ENCODE peak calls at places on chromosomes 6 and 20, in seven cellular contexts. One of them, this sample, is unnamed.

GRCh38 chr6:158816329-158816728 is 2.8 kb downstream of the EZR start:
- DNase-seq in fibroblast of lung: peak; percentile 19
- DNase-seq in cardiac fibroblast: no peak
- DNase-seq in lower leg skin: peak; percentile 20
- DNase-seq in NCI-H1092: no peak
- DNase-seq in astrocyte of the spinal cord: peak; percentile 35
- DNase-seq in LoVo: no peak
- DNase-seq in this sample: no peak

GRCh38 chr6:121584591-121585369 is 149.3 kb downstream of the GJA1 start:
- DNase-seq in fibroblast of lung: peak; percentile 48
- DNase-seq in cardiac fibroblast: peak; percentile 51
- DNase-seq in lower leg skin: no peak
- DNase-seq in NCI-H1092: no peak
- DNase-seq in astrocyte of the spinal cord: peak; percentile 70
- DNase-seq in LoVo: no peak
- DNase-seq in this sample: no peak

GRCh38 chr20:54275359-54276108 is 67.6 kb downstream of the PFDN4 start:
- DNase-seq in fibroblast of lung: no peak
- DNase-seq in cardiac fibroblast: no peak
- DNase-seq in lower leg skin: no peak
- DNase-seq in NCI-H1092: no peak
- DNase-seq in astrocyte of the spinal cord: no peak
- DNase-seq in LoVo: no peak
- DNase-seq in this sample: no peak

GRCh38 chr20:57214948-57215347 is 51.5 kb downstream of the BMP7 start:
- DNase-seq in fibroblast of lung: no peak
- DNase-seq in cardiac fibroblast: no peak
- DNase-seq in lower leg skin: no peak
- DNase-seq in NCI-H1092: no peak
- DNase-seq in astrocyte of the spinal cord: no peak
- DNase-seq in LoVo: no peak
- DNase-seq in this sample: no peak

GRCh38 chr20:17579369-17580039 is 9.6 kb downstream of the DSTN start:
- DNase-seq in fibroblast of lung: no peak
- DNase-seq in cardiac fibroblast: peak; percentile 43
- DNase-seq in lower leg skin: no peak
- DNase-seq in NCI-H1092: no peak
- DNase-seq in astrocyte of the spinal cord: no peak
- DNase-seq in LoVo: no peak
- DNase-seq in this sample: no peak

GRCh38 chr6:11085758-11086435 is 7.7 kb upstream of the SMIM13 start:
- DNase-seq in fibroblast of lung: peak; percentile 11
- DNase-seq in cardiac fibroblast: peak; percentile 52
- DNase-seq in lower leg skin: no peak
- DNase-seq in NCI-H1092: no peak
- DNase-seq in astrocyte of the spinal cord: peak; percentile 64
- DNase-seq in LoVo: no peak
- DNase-seq in this sample: no peak

GRCh38 chr20:53873249-53873642 is 197.1 kb downstream of the BCAS1 start:
- DNase-seq in fibroblast of lung: no peak
- DNase-seq in cardiac fibroblast: no peak
- DNase-seq in lower leg skin: peak; percentile 54
- DNase-seq in NCI-H1092: no peak
- DNase-seq in astrocyte of the spinal cord: no peak
- DNase-seq in LoVo: no peak
- DNase-seq in this sample: no peak

GRCh38 chr6:11848852-11849731 is 70.5 kb upstream of the ADTRP start:
- DNase-seq in fibroblast of lung: no peak
- DNase-seq in cardiac fibroblast: peak; percentile 39
- DNase-seq in lower leg skin: no peak
- DNase-seq in NCI-H1092: peak; percentile 15
- DNase-seq in astrocyte of the spinal cord: peak; percentile 75
- DNase-seq in LoVo: no peak
- DNase-seq in this sample: no peak

GRCh38 chr20:8756410-8756809 is 312.5 kb upstream of the PLCB4 start:
- DNase-seq in fibroblast of lung: peak; percentile 70
- DNase-seq in cardiac fibroblast: peak; percentile 92
- DNase-seq in lower leg skin: no peak
- DNase-seq in NCI-H1092: no peak
- DNase-seq in astrocyte of the spinal cord: peak; percentile 91
- DNase-seq in LoVo: peak; percentile 27
- DNase-seq in this sample: no peak

GRCh38 chr6:54100411-54101006 is 10.7 kb upstream of the MLIP start:
- DNase-seq in fibroblast of lung: no peak
- DNase-seq in cardiac fibroblast: no peak
- DNase-seq in lower leg skin: no peak
- DNase-seq in NCI-H1092: no peak
- DNase-seq in astrocyte of the spinal cord: no peak
- DNase-seq in LoVo: no peak
- DNase-seq in this sample: no peak

GRCh38 chr20:44104807-44105517 is 82.0 kb downstream of the JPH2 start:
- DNase-seq in fibroblast of lung: peak; percentile 66
- DNase-seq in cardiac fibroblast: peak; percentile 70
- DNase-seq in lower leg skin: peak; percentile 26
- DNase-seq in NCI-H1092: peak; percentile 14
- DNase-seq in astrocyte of the spinal cord: peak; percentile 59
- DNase-seq in LoVo: peak; percentile 22
- DNase-seq in this sample: peak; percentile 41

GRCh38 chr20:47576516-47577033 is 74.9 kb downstream of the NCOA3 start:
- DNase-seq in fibroblast of lung: peak; percentile 95
- DNase-seq in cardiac fibroblast: peak; percentile 74
- DNase-seq in lower leg skin: no peak
- DNase-seq in NCI-H1092: peak; percentile 66
- DNase-seq in astrocyte of the spinal cord: peak; percentile 90
- DNase-seq in LoVo: peak; percentile 80
- DNase-seq in this sample: peak; percentile 78

GRCh38 chr6:157221049-157221816 is 102.1 kb downstream of the TMEM242 start:
- DNase-seq in fibroblast of lung: peak; percentile 71
- DNase-seq in cardiac fibroblast: peak; percentile 82
- DNase-seq in lower leg skin: peak; percentile 97
- DNase-seq in NCI-H1092: peak; percentile 17
- DNase-seq in astrocyte of the spinal cord: peak; percentile 67
- DNase-seq in LoVo: peak; percentile 90
- DNase-seq in this sample: peak; percentile 93

GRCh38 chr6:35718911-35719381 is 17.9 kb upstream of the ARMC12 start:
- DNase-seq in fibroblast of lung: peak; percentile 34
- DNase-seq in cardiac fibroblast: no peak
- DNase-seq in lower leg skin: peak; percentile 65
- DNase-seq in NCI-H1092: no peak
- DNase-seq in astrocyte of the spinal cord: peak; percentile 10
- DNase-seq in LoVo: no peak
- DNase-seq in this sample: no peak

GRCh38 chr20:11919046-11919445 is 1.4 kb downstream of the BTBD3 start:
- DNase-seq in fibroblast of lung: peak; percentile 61
- DNase-seq in cardiac fibroblast: peak; percentile 17
- DNase-seq in lower leg skin: no peak
- DNase-seq in NCI-H1092: peak; percentile 82
- DNase-seq in astrocyte of the spinal cord: peak; percentile 61
- DNase-seq in LoVo: no peak
- DNase-seq in this sample: no peak

GRCh38 chr6:148700713-148701392 is 46.0 kb upstream of the UST start:
- DNase-seq in fibroblast of lung: peak; percentile 60
- DNase-seq in cardiac fibroblast: peak; percentile 72
- DNase-seq in lower leg skin: no peak
- DNase-seq in NCI-H1092: no peak
- DNase-seq in astrocyte of the spinal cord: peak; percentile 48
- DNase-seq in LoVo: peak; percentile 19
- DNase-seq in this sample: no peak

GRCh38 chr6:52503344-52503747 is 73.5 kb downstream of the TRAM2 start:
- DNase-seq in fibroblast of lung: no peak
- DNase-seq in cardiac fibroblast: peak; percentile 62
- DNase-seq in lower leg skin: no peak
- DNase-seq in NCI-H1092: no peak
- DNase-seq in astrocyte of the spinal cord: peak; percentile 51
- DNase-seq in LoVo: no peak
- DNase-seq in this sample: peak; percentile 32

GRCh38 chr6:72938104-72938503 is 287.2 kb downstream of the KHDC1L start:
- DNase-seq in fibroblast of lung: peak; percentile 24
- DNase-seq in cardiac fibroblast: peak; percentile 14
- DNase-seq in lower leg skin: no peak
- DNase-seq in NCI-H1092: no peak
- DNase-seq in astrocyte of the spinal cord: no peak
- DNase-seq in LoVo: no peak
- DNase-seq in this sample: no peak

GRCh38 chr20:49505518-49505917 is 23.1 kb upstream of the KCNB1 start:
- DNase-seq in fibroblast of lung: peak; percentile 11
- DNase-seq in cardiac fibroblast: peak; percentile 55
- DNase-seq in lower leg skin: no peak
- DNase-seq in NCI-H1092: peak; percentile 65
- DNase-seq in astrocyte of the spinal cord: peak; percentile 54
- DNase-seq in LoVo: no peak
- DNase-seq in this sample: no peak

GRCh38 chr6:133951881-133952814 is 876 bp upstream of the TBPL1 start:
- DNase-seq in fibroblast of lung: peak; percentile 83
- DNase-seq in cardiac fibroblast: peak; percentile 84
- DNase-seq in lower leg skin: peak; percentile 89
- DNase-seq in NCI-H1092: peak; percentile 49
- DNase-seq in astrocyte of the spinal cord: peak; percentile 86
- DNase-seq in LoVo: peak; percentile 72
- DNase-seq in this sample: peak; percentile 76

GRCh38 chr6:137699036-137699683 is 167.9 kb upstream of the TNFAIP3 start:
- DNase-seq in fibroblast of lung: no peak
- DNase-seq in cardiac fibroblast: peak; percentile 50
- DNase-seq in lower leg skin: no peak
- DNase-seq in NCI-H1092: no peak
- DNase-seq in astrocyte of the spinal cord: no peak
- DNase-seq in LoVo: no peak
- DNase-seq in this sample: no peak

GRCh38 chr6:148218542-148219258 is 123.9 kb upstream of the SASH1 start:
- DNase-seq in fibroblast of lung: no peak
- DNase-seq in cardiac fibroblast: no peak
- DNase-seq in lower leg skin: no peak
- DNase-seq in NCI-H1092: no peak
- DNase-seq in astrocyte of the spinal cord: no peak
- DNase-seq in LoVo: no peak
- DNase-seq in this sample: no peak

GRCh38 chr6:27592481-27593199 is 119.7 kb upstream of the ZNF184 start:
- DNase-seq in fibroblast of lung: peak; percentile 62
- DNase-seq in cardiac fibroblast: peak; percentile 92
- DNase-seq in lower leg skin: no peak
- DNase-seq in NCI-H1092: no peak
- DNase-seq in astrocyte of the spinal cord: peak; percentile 63
- DNase-seq in LoVo: peak; percentile 74
- DNase-seq in this sample: peak; percentile 80

GRCh38 chr20:35650632-35651031 is 14.1 kb downstream of the CPNE1 start:
- DNase-seq in fibroblast of lung: no peak
- DNase-seq in cardiac fibroblast: no peak
- DNase-seq in lower leg skin: no peak
- DNase-seq in NCI-H1092: no peak
- DNase-seq in astrocyte of the spinal cord: no peak
- DNase-seq in LoVo: no peak
- DNase-seq in this sample: no peak

GRCh38 chr6:15280961-15281360 is 35.1 kb downstream of the JARID2 start:
- DNase-seq in fibroblast of lung: no peak
- DNase-seq in cardiac fibroblast: no peak
- DNase-seq in lower leg skin: no peak
- DNase-seq in NCI-H1092: no peak
- DNase-seq in astrocyte of the spinal cord: no peak
- DNase-seq in LoVo: no peak
- DNase-seq in this sample: no peak

GRCh38 chr6:139027620-139028182 is 844 bp upstream of the ABRACL start:
- DNase-seq in fibroblast of lung: peak; percentile 55
- DNase-seq in cardiac fibroblast: peak; percentile 31
- DNase-seq in lower leg skin: peak; percentile 72
- DNase-seq in NCI-H1092: no peak
- DNase-seq in astrocyte of the spinal cord: no peak
- DNase-seq in LoVo: peak; percentile 38
- DNase-seq in this sample: peak; percentile 24

GRCh38 chr6:152980656-152981055 is 2.2 kb downstream of the FBXO5 start:
- DNase-seq in fibroblast of lung: no peak
- DNase-seq in cardiac fibroblast: no peak
- DNase-seq in lower leg skin: no peak
- DNase-seq in NCI-H1092: no peak
- DNase-seq in astrocyte of the spinal cord: no peak
- DNase-seq in LoVo: no peak
- DNase-seq in this sample: no peak

GRCh38 chr6:160300076-160300695 is 41.6 kb upstream of the SLC22A2 start:
- DNase-seq in fibroblast of lung: no peak
- DNase-seq in cardiac fibroblast: no peak
- DNase-seq in lower leg skin: no peak
- DNase-seq in NCI-H1092: no peak
- DNase-seq in astrocyte of the spinal cord: no peak
- DNase-seq in LoVo: peak; percentile 77
- DNase-seq in this sample: peak; percentile 73

GRCh38 chr6:161393839-161394364 is 120.0 kb upstream of the AGPAT4 start:
- DNase-seq in fibroblast of lung: peak; percentile 92
- DNase-seq in cardiac fibroblast: peak; percentile 94
- DNase-seq in lower leg skin: no peak
- DNase-seq in NCI-H1092: peak; percentile 75
- DNase-seq in astrocyte of the spinal cord: peak; percentile 91
- DNase-seq in LoVo: peak; percentile 70
- DNase-seq in this sample: peak; percentile 55

GRCh38 chr20:4173142-4173541 is 157.8 kb upstream of the RNF24 start:
- DNase-seq in fibroblast of lung: no peak
- DNase-seq in cardiac fibroblast: no peak
- DNase-seq in lower leg skin: no peak
- DNase-seq in NCI-H1092: no peak
- DNase-seq in astrocyte of the spinal cord: no peak
- DNase-seq in LoVo: no peak
- DNase-seq in this sample: no peak

GRCh38 chr20:45044084-45044573 is 56.8 kb downstream of the KCNS1 start:
- DNase-seq in fibroblast of lung: peak; percentile 89
- DNase-seq in cardiac fibroblast: peak; percentile 90
- DNase-seq in lower leg skin: no peak
- DNase-seq in NCI-H1092: peak; percentile 52
- DNase-seq in astrocyte of the spinal cord: peak; percentile 84
- DNase-seq in LoVo: peak; percentile 62
- DNase-seq in this sample: peak; percentile 67

This sample was measured in Calu3.